ENCODE peak calls at places on chromosomes 11 and 22, in seven cellular contexts. Q is uterus, L is choroid plexus epithelial cell, G is cardiac fibroblast, O is left lung, H is astrocyte of the cerebellum, B is astrocyte of the spinal cord. J is an unnamed sample.

GRCh38 chr22:16810188-16810802 is 14.9 kb downstream of the XKR3 start:
- DNase-seq in Q (no peak), L (no peak), G (no peak), O (no peak), H (no peak), B (no peak), J (no peak)

GRCh38 chr11:134026655-134027343 is 42.1 kb upstream of the JAM3 start:
- DNase-seq in Q (no peak), L (no peak), G (no peak), O (no peak), H (no peak), B (no peak), J (no peak)

GRCh38 chr11:38019072-38019775 is 1421.2 kb upstream of the RAG2 start:
- DNase-seq in Q (no peak), L (peak), G (peak), O (no peak), H (no peak), B (peak), J (no peak)

GRCh38 chr11:63845911-63846310 is 7.0 kb downstream of the MARK2 start:
- DNase-seq in Q (no peak), L (no peak), G (no peak), O (peak), H (no peak), B (no peak), J (no peak)

GRCh38 chr22:45843030-45843429 is 133.9 kb downstream of the WNT7B start:
- DNase-seq in Q (no peak), L (no peak), G (no peak), O (no peak), H (no peak), B (peak), J (no peak)

GRCh38 chr22:25786165-25786564 is 44.2 kb downstream of the MYO18B start:
- DNase-seq in Q (no peak), L (no peak), G (no peak), O (no peak), H (no peak), B (no peak), J (no peak)

GRCh38 chr11:3341298-3341697 is 37.6 kb downstream of the ZNF195 start:
- DNase-seq in Q (peak), L (peak), G (peak), O (no peak), H (no peak), B (peak), J (peak)

GRCh38 chr11:35814720-35815305 is 129.0 kb upstream of the LDLRAD3 start:
- DNase-seq in Q (no peak), L (no peak), G (peak), O (no peak), H (no peak), B (no peak), J (no peak)

GRCh38 chr11:132715041-132715440 is 817.3 kb downstream of the OPCML start:
- DNase-seq in Q (no peak), L (peak), G (no peak), O (no peak), H (no peak), B (no peak), J (no peak)

GRCh38 chr11:32888805-32889204 is 3.8 kb upstream of the QSER1 start:
- DNase-seq in Q (no peak), L (peak), G (peak), O (no peak), H (no peak), B (peak), J (peak)

GRCh38 chr11:124717786-124718634 is 21.7 kb upstream of the NRGN start:
- DNase-seq in Q (peak), L (peak), G (peak), O (peak), H (peak), B (peak), J (no peak)

GRCh38 chr11:75524576-75525432 is 937 bp downstream of the GDPD5 start:
- DNase-seq in Q (no peak), L (no peak), G (peak), O (peak), H (no peak), B (no peak), J (no peak)

GRCh38 chr22:40238425-40239344 is 61.0 kb downstream of the TNRC6B start:
- DNase-seq in Q (peak), L (peak), G (peak), O (no peak), H (no peak), B (peak), J (peak)

GRCh38 chr11:83124631-83125424 is 32.1 kb upstream of the PCF11 start:
- DNase-seq in Q (no peak), L (no peak), G (no peak), O (no peak), H (no peak), B (no peak), J (no peak)

GRCh38 chr11:76670475-76671235 is at the start of gene LRRC32:
- DNase-seq in Q (peak), L (peak), G (peak), O (peak), H (no peak), B (no peak), J (no peak)

GRCh38 chr11:8532475-8532874 is 61.6 kb downstream of the STK33 start:
- DNase-seq in Q (no peak), L (no peak), G (no peak), O (no peak), H (no peak), B (no peak), J (no peak)

GRCh38 chr11:44065161-44065571 is 904 bp upstream of the ACCS start:
- DNase-seq in Q (no peak), L (no peak), G (no peak), O (no peak), H (no peak), B (no peak), J (no peak)

GRCh38 chr11:97502201-97502600 is 1112.4 kb downstream of the JRKL start:
- DNase-seq in Q (no peak), L (peak), G (no peak), O (no peak), H (no peak), B (peak), J (no peak)

GRCh38 chr11:67022341-67022933 is 497 bp upstream of the SYT12 start:
- DNase-seq in Q (peak), L (peak), G (peak), O (no peak), H (no peak), B (peak), J (no peak)

GRCh38 chr11:108467091-108467823 is at the start of gene C11orf65:
- DNase-seq in Q (peak), L (peak), G (peak), O (peak), H (peak), B (peak), J (peak)

GRCh38 chr22:22137891-22138290 is 106.7 kb upstream of the VPREB1 start:
- DNase-seq in Q (no peak), L (no peak), G (no peak), O (no peak), H (no peak), B (no peak), J (no peak)

GRCh38 chr11:10454506-10454901 is 560 bp upstream of the AMPD3 start:
- DNase-seq in Q (no peak), L (peak), G (no peak), O (no peak), H (no peak), B (no peak), J (no peak)

GRCh38 chr11:106917973-106918372 is 100.3 kb downstream of the GUCY1A2 start:
- DNase-seq in Q (no peak), L (peak), G (peak), O (no peak), H (no peak), B (no peak), J (no peak)

GRCh38 chr22:45565171-45565570 is 62.5 kb downstream of the FBLN1 start:
- DNase-seq in Q (no peak), L (no peak), G (no peak), O (no peak), H (no peak), B (no peak), J (no peak)

GRCh38 chr11:118148877-118149276 is 3.7 kb downstream of the SCN4B start:
- DNase-seq in Q (no peak), L (no peak), G (no peak), O (no peak), H (no peak), B (no peak), J (no peak)

GRCh38 chr11:102223859-102224258 is 93.4 kb upstream of the BIRC3 start:
- DNase-seq in Q (no peak), L (peak), G (peak), O (no peak), H (no peak), B (no peak), J (no peak)

GRCh38 chr22:50341977-50342650 is 1.0 kb upstream of the PPP6R2 start:
- DNase-seq in Q (peak), L (peak), G (peak), O (peak), H (peak), B (peak), J (no peak)

GRCh38 chr22:50346415-50346945 is 3.4 kb downstream of the PPP6R2 start:
- DNase-seq in Q (no peak), L (no peak), G (no peak), O (no peak), H (no peak), B (no peak), J (no peak)

GRCh38 chr22:50340157-50340879 is 2.8 kb upstream of the PPP6R2 start:
- DNase-seq in Q (no peak), L (peak), G (no peak), O (no peak), H (no peak), B (no peak), J (no peak)

GRCh38 chr22:50343541-50343935 is 411 bp downstream of the PPP6R2 start:
- DNase-seq in Q (no peak), L (no peak), G (no peak), O (no peak), H (no peak), B (no peak), J (no peak)

DNA sequence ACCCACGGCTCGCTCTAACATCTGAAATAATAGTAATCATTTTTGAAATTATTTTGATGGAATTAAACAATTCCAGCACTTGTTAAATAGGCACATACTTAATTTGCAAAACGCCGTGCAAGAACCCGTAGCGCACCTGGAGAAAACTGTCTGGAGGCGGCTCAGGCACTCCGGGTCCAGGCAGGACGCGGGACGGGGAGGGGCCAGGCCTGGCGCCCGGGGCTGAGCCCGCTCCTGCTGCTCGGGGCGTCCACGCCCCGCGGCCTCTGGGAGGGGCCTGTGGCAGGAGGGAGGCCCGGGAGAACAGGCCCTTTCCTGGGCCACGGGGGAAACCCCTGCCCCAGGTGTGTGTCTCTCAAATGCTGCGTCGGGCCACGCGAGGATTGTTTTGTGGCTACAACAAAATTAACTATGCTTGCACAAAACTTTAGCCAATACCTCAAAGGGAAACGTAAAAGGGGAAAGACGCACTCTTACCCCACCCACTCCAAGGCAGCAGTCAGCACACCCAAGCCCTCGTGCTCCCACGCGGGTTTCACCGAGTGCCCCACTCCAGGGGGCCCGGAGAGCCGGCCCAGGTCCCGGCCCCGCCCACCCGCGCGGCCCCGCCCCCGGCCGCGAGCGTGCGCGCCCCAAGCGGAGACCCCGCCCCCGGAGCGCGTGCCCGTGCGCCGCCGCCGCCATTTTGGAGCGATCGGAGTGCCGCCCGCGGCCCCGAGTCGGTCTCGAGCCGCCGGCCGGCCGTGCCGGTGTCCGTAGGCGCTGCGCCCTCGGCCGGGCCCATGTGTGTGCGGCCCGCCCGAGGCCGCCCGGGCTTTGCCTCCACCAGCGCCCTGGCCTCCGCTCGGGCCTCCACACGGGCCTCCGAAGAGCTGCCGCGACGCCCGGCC is at the start of gene PPP6R2:
- DNase-seq in Q (peak), L (peak), G (peak), O (peak), H (no peak), B (peak), J (no peak)
- TF ChIP-seq CTCF in Q (no peak), L (no peak), G (no peak), O (no peak), H (no peak), B (no peak), J (no peak)

DNA sequence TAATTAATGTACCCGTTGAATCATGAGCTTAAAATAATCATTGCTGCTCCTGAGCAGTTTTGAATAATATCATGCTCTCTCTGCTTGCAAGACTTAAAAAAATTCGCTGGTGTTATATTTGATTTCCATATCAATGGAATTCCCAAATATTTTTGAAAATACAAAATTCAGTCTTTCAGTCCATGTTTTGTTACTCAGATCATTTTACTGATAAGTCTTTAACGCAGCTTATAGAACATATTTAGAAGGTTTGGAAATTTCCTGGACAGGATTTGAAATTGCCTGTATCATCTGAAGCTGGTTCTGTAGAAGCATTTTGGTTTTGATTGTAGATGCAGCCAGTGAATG is 1.9 kb downstream of the BMAL1 start:
- DNase-seq in Q (no peak), L (no peak), G (no peak), O (no peak), H (no peak), B (no peak), J (no peak)
- H3K4me3 ChIP-seq in Q (no peak), L (no peak), G (no peak), O (peak), H (no peak), B (no peak), J (no peak)

DNA sequence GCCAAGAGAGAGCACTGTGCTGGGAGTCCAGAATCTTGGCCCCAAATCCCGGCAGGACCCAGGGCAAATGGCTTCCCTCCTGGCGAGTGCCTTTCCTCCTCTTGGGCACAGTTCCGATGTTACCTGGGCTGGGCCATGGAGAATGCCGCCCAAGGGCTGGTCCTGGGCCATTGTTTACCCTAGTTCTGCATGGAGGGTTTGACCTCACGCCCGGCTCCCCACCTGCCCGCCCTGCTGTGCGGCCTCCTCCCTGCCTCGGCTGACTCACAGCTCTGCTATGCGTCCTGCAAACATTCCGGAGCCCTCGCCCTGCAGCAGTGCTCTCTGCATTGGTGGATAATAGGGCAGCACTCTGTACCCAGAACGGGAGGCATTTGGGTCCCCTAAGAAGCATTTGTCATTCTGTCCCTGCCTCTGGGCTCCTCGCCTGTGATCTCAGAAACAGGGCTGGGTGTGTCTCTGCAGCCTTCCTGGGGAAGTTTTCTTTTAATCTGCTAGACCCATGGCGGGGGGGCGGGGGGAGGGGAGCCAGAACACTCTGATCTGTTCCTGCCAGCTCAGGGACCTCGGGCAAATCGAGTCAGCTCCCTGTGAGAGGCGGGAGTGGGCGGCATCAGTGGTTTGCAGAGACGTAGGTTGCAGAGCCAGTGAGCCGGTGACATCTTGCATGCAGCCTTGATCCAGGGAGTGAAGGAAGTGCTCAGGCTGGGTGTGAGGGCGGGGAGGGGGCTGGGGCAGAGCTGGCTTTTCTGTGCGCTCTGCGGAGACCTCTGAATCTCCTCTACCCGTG is 32.9 kb upstream of the SMIM38 start:
- DNase-seq in Q (no peak), L (peak), G (peak), O (peak), H (peak), B (peak), J (no peak)
- TF ChIP-seq CTCF in Q (no peak), L (no peak), G (no peak), O (no peak), H (no peak), B (no peak), J (no peak)

GRCh38 chr11:1309498-1310314 is at the start of gene TOLLIP:
- DNase-seq in Q (peak), L (peak), G (peak), O (peak), H (peak), B (peak), J (peak)

GRCh38 chr11:1308745-1309497 is 511 bp downstream of the TOLLIP start:
- DNase-seq in Q (no peak), L (peak), G (no peak), O (no peak), H (no peak), B (no peak), J (no peak)

GRCh38 chr11:1307998-1308744 is 1.3 kb downstream of the TOLLIP start:
- DNase-seq in Q (peak), L (peak), G (no peak), O (no peak), H (no peak), B (peak), J (no peak)

GRCh38 chr11:1310315-1310687 is 869 bp upstream of the TOLLIP start:
- DNase-seq in Q (no peak), L (no peak), G (no peak), O (no peak), H (no peak), B (peak), J (no peak)

DNA sequence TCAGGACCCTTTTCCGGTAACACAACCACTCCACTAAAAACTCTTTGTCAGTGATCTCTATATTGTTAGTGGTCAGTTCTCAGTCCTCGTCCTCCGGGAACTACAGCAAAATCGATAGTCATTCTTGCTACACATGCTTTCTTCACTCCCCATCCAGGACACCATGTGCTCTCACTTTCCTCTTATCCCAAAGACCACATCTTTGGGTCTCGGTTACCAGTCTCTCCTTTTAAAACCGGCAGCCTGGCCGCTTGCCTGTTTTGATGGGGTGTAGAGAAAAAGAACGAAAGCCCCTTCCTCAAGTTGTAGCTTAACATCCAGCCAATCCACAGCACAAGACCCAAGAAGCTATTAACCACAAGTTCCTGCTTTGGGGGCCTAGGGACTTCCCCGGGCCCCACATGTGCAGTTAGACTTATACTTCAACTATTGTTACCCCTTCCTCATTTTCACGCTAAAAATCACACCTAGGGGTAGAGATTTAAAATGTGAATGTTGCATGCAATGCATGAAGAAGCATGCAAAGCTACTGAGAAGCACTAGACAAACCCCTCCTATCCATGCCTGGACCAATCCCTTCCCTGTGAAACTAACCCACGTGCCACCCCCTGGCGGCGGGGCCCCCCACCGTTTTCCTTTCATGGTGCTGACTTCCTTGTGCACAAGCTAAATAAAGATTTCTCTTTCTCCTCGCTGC is 1.5 kb upstream of the TOLLIP start:
- DNase-seq in Q (no peak), L (no peak), G (no peak), O (no peak), H (no peak), B (no peak), J (no peak)
- H3K4me3 ChIP-seq in Q (peak), L (no peak), G (no peak), O (peak), H (no peak), B (no peak), J (no peak)

DNA sequence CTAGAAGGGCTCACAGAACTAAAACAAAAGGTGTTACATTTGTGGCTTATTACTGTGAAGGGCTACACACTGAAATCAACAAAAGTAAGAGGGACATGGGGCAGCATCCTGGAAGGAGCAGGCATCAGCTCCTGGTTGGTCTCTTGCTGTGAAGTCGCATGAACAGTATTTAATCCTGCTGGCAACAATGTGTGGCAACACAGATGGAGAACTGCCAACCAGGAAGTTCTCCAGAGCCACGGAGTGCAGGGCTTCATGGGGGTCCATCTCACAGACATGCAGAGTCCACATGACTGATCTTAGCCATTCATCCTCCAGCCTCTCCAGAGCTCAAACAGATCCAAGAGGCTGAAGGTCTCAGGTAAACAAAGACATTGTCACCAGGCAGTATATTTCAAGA is 32.8 kb upstream of the FGF3 start:
- DNase-seq in Q (no peak), L (no peak), G (no peak), O (no peak), H (no peak), B (no peak), J (no peak)
- TF ChIP-seq CTCF in Q (no peak), L (no peak), G (no peak), O (no peak), H (no peak), B (no peak), J (no peak)

DNA sequence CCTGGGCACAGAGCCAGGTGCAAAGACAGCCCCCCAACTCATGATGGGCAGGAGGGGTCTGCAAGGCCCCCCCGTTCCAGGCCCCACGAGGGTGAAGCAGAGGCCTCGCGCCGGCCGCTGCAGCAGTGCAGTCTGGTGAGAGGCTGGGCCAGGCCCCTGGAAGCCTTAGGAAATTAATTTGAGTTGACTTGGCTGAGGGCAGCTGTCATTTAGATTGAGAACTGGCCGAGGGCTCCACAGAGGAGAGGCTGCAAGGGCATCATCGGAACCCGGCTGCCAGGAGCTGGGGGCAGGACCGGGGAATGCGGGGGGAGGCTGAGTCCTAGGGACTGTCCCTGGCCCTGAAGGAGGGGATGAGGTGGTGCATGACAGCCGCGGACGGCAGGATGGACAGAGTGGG is 39.9 kb downstream of the MN1 start:
- DNase-seq in Q (no peak), L (no peak), G (no peak), O (no peak), H (no peak), B (no peak), J (no peak)
- H3K4me3 ChIP-seq in Q (no peak), L (no peak), G (no peak), O (no peak), H (no peak), B (no peak), J (no peak)

J was measured in AG09309.